ENCODE peak calls at places on chromosomes 1 and 21, in ten cellular contexts. G, M, T, J, R, A, C, H, S and D are unnamed samples. For H3K4me1, the result is how much of the 10 kb centered on the place peaks cover.

GRCh38 chr1:94246692-94247145 is 9.3 kb upstream of the ARHGAP29 start:
- DNase-seq in G (no peak), M (no peak), T (no peak), J (no peak), R (no peak), A (no peak), C (no peak), H (no peak), S (no peak), D (peak)

GRCh38 chr1:193216920-193217319 is 30.5 kb upstream of the B3GALT2 start:
- DNase-seq in G (no peak), M (peak), T (no peak), J (no peak), R (no peak), A (no peak), C (no peak), H (no peak), S (no peak), D (no peak)

GRCh38 chr21:35565204-35565611 is 495.1 kb downstream of the SETD4 start:
- DNase-seq in G (peak), M (peak), T (peak), J (peak), R (no peak), A (no peak), C (no peak), H (peak), S (no peak), D (no peak)

GRCh38 chr1:171188388-171189266 is 3.5 kb downstream of the FMO2 start:
- DNase-seq in G (peak), M (peak), T (peak), J (peak), R (peak), A (peak), C (peak), H (peak), S (peak), D (peak)

GRCh38 chr21:41316641-41317392 is at the start of gene FAM3B:
- DNase-seq in G (no peak), M (peak), T (no peak), J (no peak), R (no peak), A (no peak), C (no peak), H (peak), S (peak), D (peak)

GRCh38 chr1:180116964-180117763 is 37.5 kb upstream of the QSOX1 start:
- DNase-seq in G (peak), M (peak), T (no peak), J (peak), R (peak), A (no peak), C (peak), H (no peak), S (no peak), D (no peak)

GRCh38 chr1:7388141-7388487 is 383.0 kb upstream of the VAMP3 start:
- DNase-seq in G (peak), M (peak), T (no peak), J (peak), R (no peak), A (no peak), C (peak), H (no peak), S (no peak), D (peak)

GRCh38 chr1:97824644-97825043 is 96.2 kb downstream of the DPYD start:
- DNase-seq in G (no peak), M (no peak), T (no peak), J (no peak), R (no peak), A (no peak), C (no peak), H (no peak), S (no peak), D (no peak)

GRCh38 chr1:205963352-205963751 is 20.1 kb upstream of the SLC26A9 start:
- DNase-seq in G (no peak), M (no peak), T (no peak), J (no peak), R (no peak), A (no peak), C (no peak), H (no peak), S (no peak), D (no peak)

DNA sequence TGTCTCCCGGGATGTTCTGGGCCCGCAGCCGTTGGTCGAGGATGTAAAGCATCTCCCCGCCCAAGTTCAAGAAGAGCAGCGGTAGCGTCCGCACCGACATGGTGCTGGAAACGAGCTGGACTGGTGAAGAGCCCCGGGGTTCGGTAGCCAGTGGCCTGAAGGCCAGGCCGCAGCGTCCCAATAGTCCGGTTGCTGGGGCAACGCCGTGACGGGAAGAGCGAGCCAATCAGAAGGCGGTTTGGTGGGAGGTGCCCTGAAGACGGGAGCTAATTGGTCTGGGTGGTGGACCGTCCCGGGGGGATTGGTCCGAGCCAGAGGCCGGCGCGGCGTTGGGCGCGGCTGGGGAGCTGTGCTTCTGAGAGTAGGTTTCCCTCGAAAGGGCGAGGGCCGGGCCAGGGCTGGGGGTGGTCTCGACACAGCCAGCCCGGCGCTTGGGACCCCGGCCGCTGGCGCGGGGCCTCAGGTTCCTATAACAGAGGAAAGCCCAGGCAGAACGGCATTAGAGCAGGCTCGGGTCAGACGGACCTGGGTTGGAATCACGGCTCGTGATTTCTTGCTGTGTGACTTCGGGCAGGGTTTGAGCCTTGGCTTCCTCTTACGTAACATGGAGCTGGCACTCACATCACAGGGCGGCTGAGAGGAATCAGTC is at the start of gene OSCP1:
- DNase-seq in G (peak), M (peak), T (peak), J (peak), R (peak), A (peak), C (peak), H (peak), S (peak), D (peak)
- TF ChIP-seq POLR2A in G (peak), M (peak), T (peak), J (peak), R (peak), A (peak), C (peak), H (peak), S (peak), D (peak)

GRCh38 chr1:116254776-116255175 is 118.3 kb upstream of the ATP1A1 start:
- DNase-seq in G (no peak), M (no peak), T (no peak), J (no peak), R (no peak), A (no peak), C (no peak), H (no peak), S (peak), D (no peak)

GRCh38 chr1:116254001-116254400 is 119.0 kb upstream of the ATP1A1 start:
- DNase-seq in G (no peak), M (no peak), T (no peak), J (no peak), R (no peak), A (no peak), C (no peak), H (no peak), S (no peak), D (no peak)

GRCh38 chr1:116255486-116255885 is 117.6 kb upstream of the ATP1A1 start:
- DNase-seq in G (no peak), M (no peak), T (no peak), J (no peak), R (no peak), A (no peak), C (no peak), H (no peak), S (no peak), D (peak)

GRCh38 chr1:116256875-116257823 is 115.9 kb upstream of the ATP1A1 start:
- DNase-seq in G (no peak), M (no peak), T (no peak), J (no peak), R (no peak), A (no peak), C (no peak), H (no peak), S (peak), D (no peak)

DNA sequence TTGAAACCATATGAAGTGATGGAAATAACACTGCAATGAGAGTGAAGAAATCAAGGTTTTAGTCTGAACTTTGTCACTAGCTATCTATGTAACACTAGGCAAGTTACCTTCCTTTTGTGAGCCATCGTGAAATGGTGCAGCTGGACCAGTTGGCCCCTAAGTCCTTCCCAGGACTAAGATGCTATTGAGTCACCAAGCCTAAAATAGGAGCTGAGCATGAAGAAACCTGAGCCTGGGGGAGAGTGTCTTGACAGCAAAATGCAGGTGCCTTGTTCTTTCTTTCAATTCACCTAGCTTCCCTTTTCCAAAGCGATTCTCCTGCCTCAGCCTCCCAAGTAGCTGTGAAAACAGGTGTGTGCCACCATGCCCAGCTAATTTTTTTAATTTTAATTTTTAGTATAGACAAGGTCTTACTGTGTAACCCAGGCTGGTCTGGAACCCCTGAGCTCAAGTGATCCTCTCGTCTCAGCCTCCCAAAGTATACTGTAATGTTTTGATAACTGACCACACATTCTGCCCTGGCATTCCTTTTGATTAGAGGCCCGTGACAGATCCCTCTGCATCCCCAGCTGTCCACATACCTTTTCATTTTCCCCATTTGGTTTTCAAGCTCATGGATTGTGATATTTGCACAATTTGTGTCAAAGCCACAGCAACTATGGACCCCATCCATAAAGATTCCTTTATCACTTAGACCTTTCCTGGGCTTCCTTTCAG is 117.0 kb upstream of the ATP1A1 start:
- DNase-seq in G (no peak), M (no peak), T (no peak), J (no peak), R (no peak), A (no peak), C (no peak), H (no peak), S (no peak), D (no peak)
- H3K4me1 ChIP-seq in G (under half), M (under half), T (under half), J (under half), R (under half), A (under half), C (under half), H (under half), S (under half), D (under half)

GRCh38 chr1:16138772-16139221 is 17.1 kb downstream of the EPHA2 start:
- DNase-seq in G (no peak), M (no peak), T (no peak), J (no peak), R (no peak), A (no peak), C (no peak), H (no peak), S (no peak), D (no peak)
- TF ChIP-seq POLR2A in G (no peak), M (no peak), T (no peak), J (no peak), R (no peak), A (no peak), C (no peak), H (no peak), S (no peak), D (no peak)

DNA sequence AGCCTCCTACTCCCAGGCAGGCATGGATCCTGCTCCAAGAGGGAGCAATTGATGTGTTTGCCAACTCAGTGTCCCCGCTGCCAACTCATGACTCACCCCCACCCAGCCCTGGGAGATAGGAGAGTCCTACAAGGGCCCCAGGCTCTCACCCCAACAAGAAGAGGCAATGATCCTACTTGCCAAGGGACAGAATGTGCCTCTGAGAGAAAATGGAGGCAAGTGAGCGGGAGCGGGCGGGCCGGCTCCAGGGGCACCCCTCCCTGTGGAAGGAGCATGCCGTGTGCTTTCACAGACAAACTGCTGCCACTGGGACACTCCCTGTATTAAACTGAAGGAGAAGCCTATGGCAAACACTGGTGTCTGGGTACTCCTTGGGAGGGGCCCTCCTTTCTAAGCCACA is 16.7 kb downstream of the PKP1 start:
- DNase-seq in G (no peak), M (peak), T (no peak), J (no peak), R (peak), A (peak), C (no peak), H (peak), S (peak), D (peak)
- H3K4me1 ChIP-seq in G (under half), M (under half), T (under half), J (under half), R (under half), A (under half), C (under half), H (under half), S (under half), D (under half)

DNA sequence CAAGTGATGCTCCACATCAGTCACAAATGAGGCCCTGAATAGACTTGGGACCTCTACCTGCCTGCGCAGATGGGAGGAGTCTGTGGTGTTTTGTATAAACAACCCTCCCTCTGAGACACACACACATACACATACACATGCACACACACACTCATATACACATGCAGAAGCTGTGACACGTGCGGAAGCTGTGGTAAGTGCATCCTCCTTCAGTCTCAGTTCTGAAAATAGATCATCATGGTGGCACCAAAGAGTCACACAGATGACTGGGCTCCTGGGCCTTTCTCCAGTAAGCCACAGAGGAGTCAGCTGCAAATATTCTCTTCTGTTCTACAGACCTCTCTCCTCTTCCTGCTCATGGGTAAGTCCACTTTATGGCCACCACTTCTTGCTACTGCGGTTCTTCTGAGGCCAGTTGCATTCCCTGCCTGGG is at the start of gene LY9:
- DNase-seq in G (no peak), M (peak), T (no peak), J (no peak), R (no peak), A (no peak), C (no peak), H (no peak), S (peak), D (peak)
- TF ChIP-seq POLR2A in G (no peak), M (no peak), T (peak), J (no peak), R (no peak), A (no peak), C (no peak), H (no peak), S (peak), D (no peak)

DNA sequence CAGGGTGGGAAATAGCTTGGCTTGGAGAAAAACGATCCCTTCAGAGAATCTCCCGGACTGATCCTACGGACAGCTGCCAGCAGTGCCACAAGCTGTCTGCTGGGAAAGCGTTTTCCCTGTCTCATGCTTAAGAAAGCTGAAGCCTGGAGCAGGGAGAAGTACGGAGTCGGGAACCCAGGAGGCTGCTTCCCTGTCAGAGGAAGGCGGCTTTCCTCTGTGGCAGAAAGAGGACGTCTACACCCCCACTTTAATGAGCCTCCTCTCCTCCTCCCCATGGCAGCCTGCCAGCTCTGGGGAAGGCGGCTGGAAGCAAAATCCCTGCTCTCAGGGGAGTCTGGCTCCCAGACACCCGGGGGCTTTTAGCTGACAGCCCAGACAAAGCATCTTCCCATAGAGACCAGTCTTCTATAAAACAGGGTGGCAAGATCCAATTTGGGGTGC is 7.3 kb downstream of the KIF21B start:
- DNase-seq in G (no peak), M (peak), T (no peak), J (peak), R (no peak), A (no peak), C (no peak), H (peak), S (no peak), D (no peak)
- H3K4me1 ChIP-seq in G (under half), M (half or more), T (under half), J (under half), R (half or more), A (under half), C (under half), H (under half), S (under half), D (under half)

DNA sequence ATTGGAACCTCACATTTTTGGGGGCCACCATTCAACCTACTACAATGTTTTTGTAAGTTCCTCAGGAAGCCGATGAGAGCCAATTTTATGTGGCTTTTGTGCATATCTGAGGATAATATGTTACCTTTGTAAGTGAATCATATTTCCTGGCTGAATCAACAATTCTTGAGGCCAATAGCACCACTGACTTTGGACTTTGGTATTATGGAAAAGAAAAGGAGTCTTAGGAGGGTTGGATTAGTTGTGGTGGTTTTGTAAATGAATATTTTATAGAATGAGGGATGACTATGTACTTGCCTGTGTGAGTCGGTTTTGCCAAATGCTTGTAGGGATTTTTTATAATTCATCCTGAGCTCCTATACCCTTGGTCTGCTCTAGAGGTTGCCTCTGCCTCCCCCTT is 181.5 kb upstream of the HMGB4 start:
- DNase-seq in G (no peak), M (no peak), T (no peak), J (no peak), R (no peak), A (no peak), C (no peak), H (no peak), S (no peak), D (no peak)
- TF ChIP-seq POLR2A in G (no peak), M (no peak), T (no peak), J (no peak), R (no peak), A (no peak), C (no peak), H (no peak), S (no peak), D (no peak)